ENCODE peak calls at places on chromosomes 4 and X, in four cellular contexts. One of them, this sample, is unnamed.

GRCh38 chr4:5460106-5460801 is 248.1 kb downstream of the EVC2 start:
- DNase-seq in naive thymus-derived CD4-positive, alpha-beta T cell: no peak
- DNase-seq in H1: peak; percentile 38
- DNase-seq in breast epithelium: peak; percentile 44
- DNase-seq in this sample: peak; percentile 84

GRCh38 chrX:24169211-24169610 is 19.7 kb downstream of the ZFX start:
- DNase-seq in naive thymus-derived CD4-positive, alpha-beta T cell: no peak
- DNase-seq in H1: no peak
- DNase-seq in breast epithelium: no peak
- DNase-seq in this sample: no peak

GRCh38 chrX:20670611-20671010 is 403.9 kb upstream of the RPS6KA3 start:
- DNase-seq in naive thymus-derived CD4-positive, alpha-beta T cell: no peak
- DNase-seq in H1: no peak
- DNase-seq in breast epithelium: no peak
- DNase-seq in this sample: no peak

GRCh38 chr4:128608006-128608405 is 201.5 kb upstream of the JADE1 start:
- DNase-seq in naive thymus-derived CD4-positive, alpha-beta T cell: no peak
- DNase-seq in H1: no peak
- DNase-seq in breast epithelium: no peak
- DNase-seq in this sample: no peak

GRCh38 chr4:14807857-14808256 is 194.4 kb upstream of the CPEB2 start:
- DNase-seq in naive thymus-derived CD4-positive, alpha-beta T cell: no peak
- DNase-seq in H1: no peak
- DNase-seq in breast epithelium: no peak
- DNase-seq in this sample: no peak

GRCh38 chrX:44011505-44011904 is 38.3 kb upstream of the NDP start:
- DNase-seq in naive thymus-derived CD4-positive, alpha-beta T cell: no peak
- DNase-seq in H1: no peak
- DNase-seq in breast epithelium: no peak
- DNase-seq in this sample: no peak

GRCh38 chr4:1294891-1295290 is 5.2 kb downstream of the MAEA start:
- DNase-seq in naive thymus-derived CD4-positive, alpha-beta T cell: no peak
- DNase-seq in H1: no peak
- DNase-seq in breast epithelium: no peak
- DNase-seq in this sample: no peak

GRCh38 chr4:172895699-172896098 is 272.9 kb upstream of the GALNT7 start:
- DNase-seq in naive thymus-derived CD4-positive, alpha-beta T cell: no peak
- DNase-seq in H1: no peak
- DNase-seq in breast epithelium: no peak
- DNase-seq in this sample: no peak

GRCh38 chr4:5905714-5906113 is 12.8 kb upstream of the CRMP1 start:
- DNase-seq in naive thymus-derived CD4-positive, alpha-beta T cell: no peak
- DNase-seq in H1: peak; percentile 54
- DNase-seq in breast epithelium: no peak
- DNase-seq in this sample: peak; percentile 88

GRCh38 chr4:41683321-41683720 is 65.2 kb downstream of the PHOX2B start:
- DNase-seq in naive thymus-derived CD4-positive, alpha-beta T cell: no peak
- DNase-seq in H1: no peak
- DNase-seq in breast epithelium: no peak
- DNase-seq in this sample: no peak

GRCh38 chrX:13511557-13512330 is 57.7 kb upstream of the EGFL6 start:
- DNase-seq in naive thymus-derived CD4-positive, alpha-beta T cell: no peak
- DNase-seq in H1: no peak
- DNase-seq in breast epithelium: no peak
- DNase-seq in this sample: no peak

GRCh38 chr4:1594871-1595788 is 89.0 kb downstream of the FAM53A start:
- DNase-seq in naive thymus-derived CD4-positive, alpha-beta T cell: no peak
- DNase-seq in H1: no peak
- DNase-seq in breast epithelium: no peak
- DNase-seq in this sample: no peak

GRCh38 chrX:78024349-78025108 is 55.1 kb upstream of the PGAM4 start:
- DNase-seq in naive thymus-derived CD4-positive, alpha-beta T cell: peak; percentile 16
- DNase-seq in H1: no peak
- DNase-seq in breast epithelium: no peak
- DNase-seq in this sample: peak; percentile 53

GRCh38 chr4:151418385-151418784 is 9.4 kb downstream of the FHIP1A start:
- DNase-seq in naive thymus-derived CD4-positive, alpha-beta T cell: no peak
- DNase-seq in H1: no peak
- DNase-seq in breast epithelium: no peak
- DNase-seq in this sample: no peak

GRCh38 chr4:28462766-28463165 is 1602.1 kb downstream of the STIM2 start:
- DNase-seq in naive thymus-derived CD4-positive, alpha-beta T cell: no peak
- DNase-seq in H1: no peak
- DNase-seq in breast epithelium: no peak
- DNase-seq in this sample: no peak

GRCh38 chrX:3960952-3961351 is 247.5 kb upstream of the PRKX start:
- DNase-seq in naive thymus-derived CD4-positive, alpha-beta T cell: no peak
- DNase-seq in H1: no peak
- DNase-seq in breast epithelium: no peak
- DNase-seq in this sample: no peak

GRCh38 chr4:17168571-17168970 is 270.1 kb upstream of the LDB2 start:
- DNase-seq in naive thymus-derived CD4-positive, alpha-beta T cell: no peak
- DNase-seq in H1: no peak
- DNase-seq in breast epithelium: no peak
- DNase-seq in this sample: peak; percentile 61

GRCh38 chr4:26087108-26087507 is 173.1 kb downstream of the SMIM20 start:
- DNase-seq in naive thymus-derived CD4-positive, alpha-beta T cell: no peak
- DNase-seq in H1: no peak
- DNase-seq in breast epithelium: no peak
- DNase-seq in this sample: no peak

GRCh38 chrX:13126785-13127184 is 82.4 kb upstream of the FAM9C start:
- DNase-seq in naive thymus-derived CD4-positive, alpha-beta T cell: no peak
- DNase-seq in H1: no peak
- DNase-seq in breast epithelium: no peak
- DNase-seq in this sample: no peak

GRCh38 chr4:81135501-81135900 is 79.5 kb downstream of the PRKG2 start:
- DNase-seq in naive thymus-derived CD4-positive, alpha-beta T cell: no peak
- DNase-seq in H1: no peak
- DNase-seq in breast epithelium: no peak
- DNase-seq in this sample: no peak

GRCh38 chr4:68732653-68733466 is 62.4 kb upstream of the UGT2B15 start:
- DNase-seq in naive thymus-derived CD4-positive, alpha-beta T cell: no peak
- DNase-seq in H1: no peak
- DNase-seq in breast epithelium: no peak
- DNase-seq in this sample: peak; percentile 50

GRCh38 chr4:38055566-38055965 is 95.4 kb downstream of the PTTG2 start:
- DNase-seq in naive thymus-derived CD4-positive, alpha-beta T cell: no peak
- DNase-seq in H1: no peak
- DNase-seq in breast epithelium: no peak
- DNase-seq in this sample: peak; percentile 72

GRCh38 chrX:9257718-9258117 is 207.1 kb upstream of the TBL1X start:
- DNase-seq in naive thymus-derived CD4-positive, alpha-beta T cell: no peak
- DNase-seq in H1: no peak
- DNase-seq in breast epithelium: no peak
- DNase-seq in this sample: no peak

GRCh38 chrX:10648608-10649007 is 28.2 kb upstream of the MID1 start:
- DNase-seq in naive thymus-derived CD4-positive, alpha-beta T cell: no peak
- DNase-seq in H1: no peak
- DNase-seq in breast epithelium: no peak
- DNase-seq in this sample: no peak

GRCh38 chrX:40845331-40845911 is 110.1 kb upstream of the MED14 start:
- DNase-seq in naive thymus-derived CD4-positive, alpha-beta T cell: no peak
- DNase-seq in H1: peak; percentile 34
- DNase-seq in breast epithelium: no peak
- DNase-seq in this sample: peak; percentile 75

GRCh38 chr4:110130578-110131358 is 67.6 kb downstream of the ELOVL6 start:
- DNase-seq in naive thymus-derived CD4-positive, alpha-beta T cell: no peak
- DNase-seq in H1: no peak
- DNase-seq in breast epithelium: no peak
- DNase-seq in this sample: no peak

GRCh38 chr4:78710536-78710935 is 65.6 kb upstream of the BMP2K start:
- DNase-seq in naive thymus-derived CD4-positive, alpha-beta T cell: no peak
- DNase-seq in H1: no peak
- DNase-seq in breast epithelium: no peak
- DNase-seq in this sample: no peak

GRCh38 chr4:8710946-8711345 is 118.4 kb downstream of the CPZ start:
- DNase-seq in naive thymus-derived CD4-positive, alpha-beta T cell: no peak
- DNase-seq in H1: no peak
- DNase-seq in breast epithelium: no peak
- DNase-seq in this sample: peak; percentile 16

GRCh38 chrX:63744850-63745249 is 40.2 kb downstream of the ARHGEF9 start:
- DNase-seq in naive thymus-derived CD4-positive, alpha-beta T cell: no peak
- DNase-seq in H1: no peak
- DNase-seq in breast epithelium: no peak
- DNase-seq in this sample: no peak
- H3K4me1 ChIP-seq in naive thymus-derived CD4-positive, alpha-beta T cell: peaks cover 18% of the 10 kb centered on the region
- H3K4me1 ChIP-seq in H1: no peaks in the 10 kb centered on the region
- H3K4me1 ChIP-seq in breast epithelium: no peaks in the 10 kb centered on the region
- H3K4me1 ChIP-seq in this sample: no peaks in the 10 kb centered on the region

GRCh38 chr4:3508542-3508941 is 23.7 kb downstream of the LRPAP1 start:
- DNase-seq in naive thymus-derived CD4-positive, alpha-beta T cell: no peak
- DNase-seq in H1: no peak
- DNase-seq in breast epithelium: no peak
- DNase-seq in this sample: no peak
- H3K4me1 ChIP-seq in naive thymus-derived CD4-positive, alpha-beta T cell: no peaks in the 10 kb centered on the region
- H3K4me1 ChIP-seq in H1: no peaks in the 10 kb centered on the region
- H3K4me1 ChIP-seq in breast epithelium: no peaks in the 10 kb centered on the region
- H3K4me1 ChIP-seq in this sample: no peaks in the 10 kb centered on the region

DNA sequence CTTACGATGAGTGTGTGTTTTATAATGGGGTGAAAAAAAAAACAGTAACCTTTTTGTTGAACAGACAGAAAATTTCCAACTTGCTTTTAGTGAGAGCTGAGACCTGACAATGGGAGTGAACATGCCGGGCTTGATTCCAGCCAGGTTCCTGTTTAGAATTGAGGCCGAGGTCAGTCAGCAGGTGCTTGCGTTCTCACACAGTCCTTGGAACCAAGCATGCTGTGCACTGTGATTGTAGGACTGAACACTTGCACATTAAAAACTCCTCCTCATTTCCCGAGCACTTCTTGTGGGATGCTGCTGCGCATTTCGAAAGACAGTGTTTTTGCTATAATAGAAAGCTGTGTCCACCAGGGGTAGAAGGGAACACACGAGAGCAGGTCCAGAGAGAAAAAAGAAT is 51.8 kb downstream of the TMEM131L start:
- DNase-seq in naive thymus-derived CD4-positive, alpha-beta T cell: no peak
- DNase-seq in H1: no peak
- DNase-seq in breast epithelium: no peak
- DNase-seq in this sample: no peak
- H3K4me1 ChIP-seq in naive thymus-derived CD4-positive, alpha-beta T cell: peaks cover 46% of the 10 kb centered on the region
- H3K4me1 ChIP-seq in H1: no peaks in the 10 kb centered on the region
- H3K4me1 ChIP-seq in breast epithelium: no peaks in the 10 kb centered on the region
- H3K4me1 ChIP-seq in this sample: no peaks in the 10 kb centered on the region

DNA sequence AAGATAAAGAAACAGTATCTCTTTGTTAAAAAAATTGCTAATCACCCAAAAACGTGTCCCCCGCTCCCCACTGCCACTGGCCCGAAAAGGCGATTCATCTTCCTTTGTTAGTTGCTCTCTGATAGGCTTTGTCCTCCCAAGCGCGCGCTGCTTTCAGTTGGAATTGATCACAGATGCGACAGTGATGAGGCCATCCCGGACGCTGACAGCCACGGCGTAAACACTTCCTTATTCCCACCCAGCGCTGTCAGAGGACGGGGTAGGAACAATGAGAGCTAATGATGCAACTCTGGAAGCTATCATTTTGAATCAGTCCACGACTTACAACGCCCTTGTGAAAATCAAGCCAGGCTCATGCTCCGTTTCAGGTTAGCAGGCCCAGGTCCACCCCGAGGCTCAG is 21.4 kb downstream of the SOD3 start:
- DNase-seq in naive thymus-derived CD4-positive, alpha-beta T cell: no peak
- DNase-seq in H1: no peak
- DNase-seq in breast epithelium: no peak
- DNase-seq in this sample: no peak
- H3K4me1 ChIP-seq in naive thymus-derived CD4-positive, alpha-beta T cell: no peaks in the 10 kb centered on the region
- H3K4me1 ChIP-seq in H1: no peaks in the 10 kb centered on the region
- H3K4me1 ChIP-seq in breast epithelium: no peaks in the 10 kb centered on the region
- H3K4me1 ChIP-seq in this sample: peaks cover 5% of the 10 kb centered on the region